ENCODE peak calls at places on chromosome 12, in seven cellular contexts. One of them, this sample, is unnamed.

GRCh38 chr12:79547044-79547734 is 143.6 kb downstream of the PAWR start:
- DNase-seq in fibroblast of mammary gland: peak; percentile 20
- DNase-seq in bronchial epithelial cell: peak; percentile 98
- DNase-seq in Peyer's patch: no peak
- DNase-seq in epithelial cell of esophagus: peak; percentile 98
- DNase-seq in neural progenitor cell: peak; percentile 84
- DNase-seq in transverse colon: peak; percentile 34
- DNase-seq in this sample: no peak

GRCh38 chr12:33830070-33830469 is 192.2 kb upstream of the ALG10 start:
- DNase-seq in fibroblast of mammary gland: no peak
- DNase-seq in bronchial epithelial cell: no peak
- DNase-seq in Peyer's patch: no peak
- DNase-seq in epithelial cell of esophagus: no peak
- DNase-seq in neural progenitor cell: no peak
- DNase-seq in transverse colon: no peak
- DNase-seq in this sample: no peak

GRCh38 chr12:3236345-3237153 is 159.4 kb downstream of the TSPAN9 start:
- DNase-seq in fibroblast of mammary gland: peak; percentile 58
- DNase-seq in bronchial epithelial cell: peak; percentile 67
- DNase-seq in Peyer's patch: no peak
- DNase-seq in epithelial cell of esophagus: peak; percentile 78
- DNase-seq in neural progenitor cell: peak; percentile 67
- DNase-seq in transverse colon: peak; percentile 21
- DNase-seq in this sample: peak; percentile 61

GRCh38 chr12:44441155-44441554 is 435.0 kb downstream of the NELL2 start:
- DNase-seq in fibroblast of mammary gland: no peak
- DNase-seq in bronchial epithelial cell: no peak
- DNase-seq in Peyer's patch: no peak
- DNase-seq in epithelial cell of esophagus: no peak
- DNase-seq in neural progenitor cell: no peak
- DNase-seq in transverse colon: no peak
- DNase-seq in this sample: no peak

GRCh38 chr12:14883663-14884062 is 2.0 kb downstream of the MGP start:
- DNase-seq in fibroblast of mammary gland: peak; percentile 16
- DNase-seq in bronchial epithelial cell: no peak
- DNase-seq in Peyer's patch: no peak
- DNase-seq in epithelial cell of esophagus: no peak
- DNase-seq in neural progenitor cell: no peak
- DNase-seq in transverse colon: no peak
- DNase-seq in this sample: no peak

GRCh38 chr12:12551115-12551514 is 11.5 kb downstream of the DUSP16 start:
- DNase-seq in fibroblast of mammary gland: no peak
- DNase-seq in bronchial epithelial cell: no peak
- DNase-seq in Peyer's patch: no peak
- DNase-seq in epithelial cell of esophagus: no peak
- DNase-seq in neural progenitor cell: no peak
- DNase-seq in transverse colon: no peak
- DNase-seq in this sample: no peak

GRCh38 chr12:112686373-112686772 is 105.2 kb upstream of the RPH3A start:
- DNase-seq in fibroblast of mammary gland: peak; percentile 39
- DNase-seq in bronchial epithelial cell: peak; percentile 95
- DNase-seq in Peyer's patch: no peak
- DNase-seq in epithelial cell of esophagus: peak; percentile 88
- DNase-seq in neural progenitor cell: no peak
- DNase-seq in transverse colon: no peak
- DNase-seq in this sample: peak; percentile 14

GRCh38 chr12:111570090-111570961 is 28.8 kb downstream of the ATXN2 start:
- DNase-seq in fibroblast of mammary gland: peak; percentile 77
- DNase-seq in bronchial epithelial cell: peak; percentile 89
- DNase-seq in Peyer's patch: no peak
- DNase-seq in epithelial cell of esophagus: peak; percentile 92
- DNase-seq in neural progenitor cell: no peak
- DNase-seq in transverse colon: no peak
- DNase-seq in this sample: peak; percentile 58

GRCh38 chr12:22543246-22544037 is 900 bp downstream of the C2CD5 start:
- DNase-seq in fibroblast of mammary gland: peak; percentile 22
- DNase-seq in bronchial epithelial cell: peak; percentile 29
- DNase-seq in Peyer's patch: peak; percentile 84
- DNase-seq in epithelial cell of esophagus: peak; percentile 55
- DNase-seq in neural progenitor cell: peak; percentile 59
- DNase-seq in transverse colon: peak; percentile 82
- DNase-seq in this sample: no peak

GRCh38 chr12:11765817-11766794 is 116.6 kb downstream of the ETV6 start:
- DNase-seq in fibroblast of mammary gland: peak; percentile 68
- DNase-seq in bronchial epithelial cell: no peak
- DNase-seq in Peyer's patch: no peak
- DNase-seq in epithelial cell of esophagus: no peak
- DNase-seq in neural progenitor cell: no peak
- DNase-seq in transverse colon: peak; percentile 56
- DNase-seq in this sample: peak; percentile 30

GRCh38 chr12:111893287-111893686 is 51.3 kb downstream of the MAPKAPK5 start:
- DNase-seq in fibroblast of mammary gland: no peak
- DNase-seq in bronchial epithelial cell: no peak
- DNase-seq in Peyer's patch: no peak
- DNase-seq in epithelial cell of esophagus: no peak
- DNase-seq in neural progenitor cell: no peak
- DNase-seq in transverse colon: no peak
- DNase-seq in this sample: no peak

GRCh38 chr12:55997535-55997859 is 421 bp downstream of the SUOX start:
- DNase-seq in fibroblast of mammary gland: no peak
- DNase-seq in bronchial epithelial cell: no peak
- DNase-seq in Peyer's patch: no peak
- DNase-seq in epithelial cell of esophagus: peak; percentile 17
- DNase-seq in neural progenitor cell: no peak
- DNase-seq in transverse colon: no peak
- DNase-seq in this sample: no peak

GRCh38 chr12:104353012-104353981 is 49.8 kb downstream of the EID3 start:
- DNase-seq in fibroblast of mammary gland: no peak
- DNase-seq in bronchial epithelial cell: no peak
- DNase-seq in Peyer's patch: no peak
- DNase-seq in epithelial cell of esophagus: no peak
- DNase-seq in neural progenitor cell: no peak
- DNase-seq in transverse colon: no peak
- DNase-seq in this sample: no peak

GRCh38 chr12:49678711-49679110 is 28.5 kb downstream of the FMNL3 start:
- DNase-seq in fibroblast of mammary gland: no peak
- DNase-seq in bronchial epithelial cell: no peak
- DNase-seq in Peyer's patch: no peak
- DNase-seq in epithelial cell of esophagus: no peak
- DNase-seq in neural progenitor cell: no peak
- DNase-seq in transverse colon: no peak
- DNase-seq in this sample: no peak

GRCh38 chr12:48954781-48955501 is 2.3 kb downstream of the ARF3 start:
- DNase-seq in fibroblast of mammary gland: no peak
- DNase-seq in bronchial epithelial cell: no peak
- DNase-seq in Peyer's patch: no peak
- DNase-seq in epithelial cell of esophagus: no peak
- DNase-seq in neural progenitor cell: no peak
- DNase-seq in transverse colon: no peak
- DNase-seq in this sample: no peak

GRCh38 chr12:108884116-108885012 is 4.5 kb downstream of the DAO start:
- DNase-seq in fibroblast of mammary gland: peak; percentile 42
- DNase-seq in bronchial epithelial cell: peak; percentile 26
- DNase-seq in Peyer's patch: peak; percentile 59
- DNase-seq in epithelial cell of esophagus: peak; percentile 48
- DNase-seq in neural progenitor cell: peak; percentile 44
- DNase-seq in transverse colon: peak; percentile 67
- DNase-seq in this sample: peak; percentile 6

GRCh38 chr12:30843211-30843610 is 83.3 kb upstream of the TSPAN11 start:
- DNase-seq in fibroblast of mammary gland: no peak
- DNase-seq in bronchial epithelial cell: no peak
- DNase-seq in Peyer's patch: no peak
- DNase-seq in epithelial cell of esophagus: no peak
- DNase-seq in neural progenitor cell: no peak
- DNase-seq in transverse colon: no peak
- DNase-seq in this sample: no peak

DNA sequence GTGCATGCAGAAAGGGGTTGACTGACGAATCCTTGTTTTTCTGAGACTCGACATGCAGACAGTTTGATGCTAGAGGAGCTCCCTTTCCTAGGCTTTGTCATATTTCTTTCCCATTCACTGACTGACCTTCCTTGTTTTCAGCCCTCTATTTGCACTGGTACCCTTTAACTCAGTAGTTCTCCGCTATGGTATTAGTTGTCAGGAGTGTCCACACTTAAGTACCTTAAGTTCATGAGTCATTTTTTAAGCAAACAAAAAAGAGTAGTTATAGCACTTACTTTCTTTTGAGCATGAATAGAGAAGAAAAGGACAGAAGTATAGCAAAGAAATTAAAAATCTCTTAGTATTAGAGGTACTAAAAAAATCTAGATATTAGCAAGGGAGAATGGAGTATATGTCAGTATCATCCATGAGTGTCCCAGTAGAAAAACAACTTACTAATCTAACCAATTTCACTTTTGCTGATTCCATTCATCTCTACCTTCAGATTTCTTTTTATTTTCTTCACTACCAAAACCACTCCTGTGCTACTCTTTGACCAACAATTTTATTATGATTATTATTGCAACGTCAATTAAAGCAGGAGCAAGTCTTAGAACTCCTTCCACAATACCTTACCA is 8.3 kb downstream of the ATP2B1 start:
- DNase-seq in fibroblast of mammary gland: peak; percentile 20
- DNase-seq in bronchial epithelial cell: peak; percentile 64
- DNase-seq in Peyer's patch: no peak
- DNase-seq in epithelial cell of esophagus: peak; percentile 20
- DNase-seq in neural progenitor cell: no peak
- DNase-seq in transverse colon: no peak
- DNase-seq in this sample: no peak
- TF ChIP-seq CTCF in fibroblast of mammary gland: no peak
- TF ChIP-seq CTCF in bronchial epithelial cell: no peak
- TF ChIP-seq CTCF in Peyer's patch: no peak
- TF ChIP-seq CTCF in epithelial cell of esophagus: no peak
- TF ChIP-seq CTCF in neural progenitor cell: no peak
- TF ChIP-seq CTCF in transverse colon: no peak
- TF ChIP-seq CTCF in this sample: no peak

GRCh38 chr12:114412825-114413749 is 7.1 kb upstream of the TBX5 start:
- DNase-seq in fibroblast of mammary gland: no peak
- DNase-seq in bronchial epithelial cell: no peak
- DNase-seq in Peyer's patch: no peak
- DNase-seq in epithelial cell of esophagus: no peak
- DNase-seq in neural progenitor cell: no peak
- DNase-seq in transverse colon: no peak
- DNase-seq in this sample: no peak
- H3K4me3 ChIP-seq in fibroblast of mammary gland: no peak overlapping the region
- H3K4me3 ChIP-seq in bronchial epithelial cell: no peak overlapping the region
- H3K4me3 ChIP-seq in Peyer's patch: no peak overlapping the region
- H3K4me3 ChIP-seq in epithelial cell of esophagus: no peak overlapping the region
- H3K4me3 ChIP-seq in neural progenitor cell: no peak overlapping the region
- H3K4me3 ChIP-seq in transverse colon: no peak overlapping the region
- H3K4me3 ChIP-seq in this sample: peak overlapping the region; percentile 88

GRCh38 chr12:389138-390096 is at the start of gene KDM5A:
- DNase-seq in fibroblast of mammary gland: peak; percentile 92
- DNase-seq in bronchial epithelial cell: peak; percentile 75
- DNase-seq in Peyer's patch: peak; percentile 96
- DNase-seq in epithelial cell of esophagus: peak; percentile 93
- DNase-seq in neural progenitor cell: peak; percentile 97
- DNase-seq in transverse colon: peak; percentile 94
- DNase-seq in this sample: peak; percentile 77
- TF ChIP-seq CTCF in fibroblast of mammary gland: no peak
- TF ChIP-seq CTCF in bronchial epithelial cell: no peak
- TF ChIP-seq CTCF in Peyer's patch: peak; percentile 6
- TF ChIP-seq CTCF in epithelial cell of esophagus: no peak
- TF ChIP-seq CTCF in neural progenitor cell: no peak
- TF ChIP-seq CTCF in transverse colon: peak; percentile 4
- TF ChIP-seq CTCF in this sample: no peak

DNA sequence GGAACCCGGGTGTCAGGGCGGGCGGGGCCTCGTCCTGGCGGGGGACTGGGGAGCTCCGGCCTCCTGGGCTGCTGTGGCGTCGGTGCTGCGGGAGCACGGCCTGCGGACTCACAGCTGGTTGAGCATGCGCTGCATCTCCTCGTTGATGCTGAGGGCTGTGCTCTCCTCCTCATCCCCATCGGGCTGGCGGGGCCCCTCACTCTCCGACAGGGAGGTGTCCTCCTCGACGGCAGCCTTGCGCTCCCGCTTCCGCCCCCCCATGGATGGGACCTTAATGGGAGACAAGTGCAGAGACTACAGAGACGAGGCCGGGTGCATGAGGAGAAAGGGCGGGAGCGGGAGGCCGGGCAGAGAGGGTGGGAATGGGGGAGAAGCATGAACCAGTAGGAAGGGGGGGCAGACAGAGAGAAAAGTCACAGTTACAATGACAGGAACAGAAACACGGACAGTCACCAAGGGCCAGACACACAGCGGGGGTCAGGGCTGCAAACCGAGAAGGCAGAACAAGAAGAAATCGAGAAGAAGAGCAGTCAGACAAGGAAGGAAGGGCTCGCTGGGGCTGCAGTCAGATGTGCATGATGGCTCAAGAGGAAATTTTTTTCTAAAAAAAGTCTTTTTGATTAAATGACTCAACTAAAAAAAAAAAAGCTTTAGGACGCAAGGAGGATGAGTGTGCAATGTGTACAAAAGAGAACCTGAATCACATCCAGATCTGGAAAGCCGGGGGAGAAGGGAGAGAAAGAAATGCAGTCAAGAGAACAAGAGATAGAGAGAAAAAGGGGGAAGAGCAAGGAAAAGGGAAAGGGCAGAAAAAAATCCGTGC is 7.1 kb downstream of the IFFO1 start:
- DNase-seq in fibroblast of mammary gland: peak; percentile 91
- DNase-seq in bronchial epithelial cell: peak; percentile 67
- DNase-seq in Peyer's patch: no peak
- DNase-seq in epithelial cell of esophagus: peak; percentile 48
- DNase-seq in neural progenitor cell: no peak
- DNase-seq in transverse colon: no peak
- DNase-seq in this sample: no peak
- H3K4me3 ChIP-seq in fibroblast of mammary gland: peak overlapping the region; percentile 4
- H3K4me3 ChIP-seq in bronchial epithelial cell: no peak overlapping the region
- H3K4me3 ChIP-seq in Peyer's patch: no peak overlapping the region
- H3K4me3 ChIP-seq in epithelial cell of esophagus: no peak overlapping the region
- H3K4me3 ChIP-seq in neural progenitor cell: no peak overlapping the region
- H3K4me3 ChIP-seq in transverse colon: no peak overlapping the region
- H3K4me3 ChIP-seq in this sample: no peak overlapping the region

DNA sequence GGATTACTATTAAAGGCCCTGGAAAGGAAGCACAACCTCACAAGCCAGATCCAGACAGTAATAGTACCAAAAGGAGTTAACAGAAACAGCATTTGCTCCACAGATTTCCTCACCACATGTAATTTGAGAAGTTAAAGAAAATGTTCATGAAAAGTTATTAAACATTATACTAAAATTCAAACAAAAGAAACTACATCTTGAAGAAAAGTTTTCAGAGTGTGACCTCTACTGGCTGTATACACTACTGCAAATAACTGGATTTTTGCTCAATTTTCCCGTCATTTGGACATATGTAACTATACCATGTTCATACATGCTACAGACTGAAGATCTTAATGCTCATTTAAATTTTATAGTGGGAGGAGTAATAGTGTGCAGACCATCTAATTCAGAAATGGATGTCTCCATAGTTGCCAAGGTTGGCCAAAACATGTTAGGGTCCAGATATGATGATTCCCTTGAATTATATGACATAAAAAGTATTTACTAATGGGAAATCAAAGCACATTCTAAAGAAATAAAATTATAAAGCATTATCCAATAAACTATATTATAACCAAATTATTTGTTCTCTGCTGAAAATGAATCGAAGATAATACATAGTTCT is 5.6 kb downstream of the KRR1 start:
- DNase-seq in fibroblast of mammary gland: peak; percentile 57
- DNase-seq in bronchial epithelial cell: peak; percentile 42
- DNase-seq in Peyer's patch: no peak
- DNase-seq in epithelial cell of esophagus: peak; percentile 51
- DNase-seq in neural progenitor cell: no peak
- DNase-seq in transverse colon: no peak
- DNase-seq in this sample: no peak
- TF ChIP-seq CTCF in fibroblast of mammary gland: peak; percentile 73
- TF ChIP-seq CTCF in bronchial epithelial cell: peak; percentile 39
- TF ChIP-seq CTCF in Peyer's patch: peak; percentile 38
- TF ChIP-seq CTCF in epithelial cell of esophagus: peak; percentile 59
- TF ChIP-seq CTCF in neural progenitor cell: peak; percentile 61
- TF ChIP-seq CTCF in transverse colon: peak; percentile 38
- TF ChIP-seq CTCF in this sample: peak; percentile 48